ENCODE peak calls at places on chromosome 18, in five cellular contexts. One of them, this sample, is unnamed.

GRCh38 chr18:36179562-36180334 is 7.5 kb upstream of the MOCOS start:
- DNase-seq in HepG2: no peak
- DNase-seq in A549: no peak
- DNase-seq in H1: no peak
- DNase-seq in GM12878: no peak
- DNase-seq in this sample: no peak

GRCh38 chr18:56189615-56190014 is 448.8 kb downstream of the TXNL1 start:
- DNase-seq in HepG2: no peak
- DNase-seq in H1: no peak
- DNase-seq in A549: no peak
- DNase-seq in GM12878: no peak
- DNase-seq in this sample: no peak

GRCh38 chr18:37339701-37340215 is 225.8 kb downstream of the CELF4 start:
- DNase-seq in H1: no peak
- DNase-seq in HepG2: no peak
- DNase-seq in A549: no peak
- DNase-seq in GM12878: no peak
- DNase-seq in this sample: no peak

GRCh38 chr18:61471832-61472406 is 138.7 kb downstream of the CDH20 start:
- DNase-seq in GM12878: no peak
- DNase-seq in A549: no peak
- DNase-seq in HepG2: no peak
- DNase-seq in H1: no peak
- DNase-seq in this sample: no peak

GRCh38 chr18:40577255-40577654 is 1377.8 kb upstream of the PIK3C3 start:
- DNase-seq in GM12878: no peak
- DNase-seq in H1: no peak
- DNase-seq in A549: no peak
- DNase-seq in HepG2: no peak
- DNase-seq in this sample: no peak

GRCh38 chr18:4256786-4257417 is 198.2 kb downstream of the DLGAP1 start:
- DNase-seq in HepG2: no peak
- DNase-seq in A549: no peak
- DNase-seq in H1: no peak
- DNase-seq in GM12878: no peak
- DNase-seq in this sample: no peak

GRCh38 chr18:50429207-50429948 is 54.5 kb downstream of the SKA1 start:
- DNase-seq in GM12878: no peak
- DNase-seq in A549: peak
- DNase-seq in HepG2: peak
- DNase-seq in H1: no peak
- DNase-seq in this sample: no peak

GRCh38 chr18:77304263-77304662 is 54.6 kb downstream of the GALR1 start:
- DNase-seq in A549: no peak
- DNase-seq in GM12878: no peak
- DNase-seq in HepG2: no peak
- DNase-seq in H1: no peak
- DNase-seq in this sample: no peak

GRCh38 chr18:62521082-62521481 is 1.7 kb upstream of the ZCCHC2 start:
- DNase-seq in A549: no peak
- DNase-seq in HepG2: no peak
- DNase-seq in GM12878: no peak
- DNase-seq in H1: no peak
- DNase-seq in this sample: no peak

GRCh38 chr18:37847544-37847943 is 281.9 kb upstream of the CELF4 start:
- DNase-seq in H1: no peak
- DNase-seq in HepG2: no peak
- DNase-seq in GM12878: no peak
- DNase-seq in A549: no peak
- DNase-seq in this sample: no peak

GRCh38 chr18:57466307-57466706 is 31.1 kb downstream of the ONECUT2 start:
- DNase-seq in H1: no peak
- DNase-seq in A549: no peak
- DNase-seq in HepG2: peak
- DNase-seq in GM12878: no peak
- DNase-seq in this sample: no peak

GRCh38 chr18:78936251-78937005 is 43.2 kb upstream of the SALL3 start:
- DNase-seq in HepG2: no peak
- DNase-seq in GM12878: no peak
- DNase-seq in A549: no peak
- DNase-seq in H1: no peak
- DNase-seq in this sample: no peak

GRCh38 chr18:48488388-48488850 is 50.4 kb upstream of the CTIF start:
- DNase-seq in GM12878: no peak
- DNase-seq in HepG2: peak
- DNase-seq in H1: no peak
- DNase-seq in A549: peak
- DNase-seq in this sample: no peak

GRCh38 chr18:77329651-77330050 is 80.0 kb downstream of the GALR1 start:
- DNase-seq in A549: no peak
- DNase-seq in GM12878: no peak
- DNase-seq in HepG2: no peak
- DNase-seq in H1: no peak
- DNase-seq in this sample: no peak

GRCh38 chr18:10838594-10838993 is 310.8 kb downstream of the PIEZO2 start:
- DNase-seq in H1: no peak
- DNase-seq in GM12878: peak
- DNase-seq in HepG2: no peak
- DNase-seq in A549: no peak
- DNase-seq in this sample: no peak

GRCh38 chr18:41624461-41624860 is 330.6 kb upstream of the PIK3C3 start:
- DNase-seq in HepG2: no peak
- DNase-seq in GM12878: no peak
- DNase-seq in A549: no peak
- DNase-seq in H1: no peak
- DNase-seq in this sample: no peak

GRCh38 chr18:74562775-74563174 is 28.5 kb downstream of the CNDP1 start:
- DNase-seq in HepG2: no peak
- DNase-seq in GM12878: no peak
- DNase-seq in H1: no peak
- DNase-seq in A549: no peak
- DNase-seq in this sample: no peak

GRCh38 chr18:75810481-75810880 is 383.0 kb upstream of the SMIM21 start:
- DNase-seq in H1: no peak
- DNase-seq in A549: no peak
- DNase-seq in GM12878: no peak
- DNase-seq in HepG2: no peak
- DNase-seq in this sample: no peak

GRCh38 chr18:79517322-79517721 is 121.6 kb downstream of the NFATC1 start:
- DNase-seq in H1: no peak
- DNase-seq in A549: no peak
- DNase-seq in HepG2: no peak
- DNase-seq in GM12878: no peak
- DNase-seq in this sample: no peak

GRCh38 chr18:55633032-55633431 is 45.0 kb upstream of the TCF4 start:
- DNase-seq in GM12878: no peak
- DNase-seq in A549: no peak
- DNase-seq in H1: no peak
- DNase-seq in HepG2: no peak
- DNase-seq in this sample: no peak

GRCh38 chr18:22703883-22704626 is 229.1 kb upstream of the RBBP8 start:
- DNase-seq in H1: no peak
- DNase-seq in A549: peak
- DNase-seq in GM12878: no peak
- DNase-seq in HepG2: peak
- DNase-seq in this sample: no peak

GRCh38 chr18:62384610-62385097 is 59.5 kb downstream of the TNFRSF11A start:
- DNase-seq in HepG2: no peak
- DNase-seq in A549: peak
- DNase-seq in GM12878: no peak
- DNase-seq in H1: no peak
- DNase-seq in this sample: peak

GRCh38 chr18:62766266-62766665 is 50.9 kb downstream of the PHLPP1 start:
- DNase-seq in A549: no peak
- DNase-seq in GM12878: no peak
- DNase-seq in HepG2: no peak
- DNase-seq in H1: no peak
- DNase-seq in this sample: no peak

GRCh38 chr18:3777719-3778118 is 327.7 kb downstream of the TGIF1 start:
- DNase-seq in A549: no peak
- DNase-seq in GM12878: no peak
- DNase-seq in HepG2: no peak
- DNase-seq in H1: no peak
- DNase-seq in this sample: no peak

GRCh38 chr18:77714716-77715115 is 465.1 kb downstream of the GALR1 start:
- DNase-seq in GM12878: no peak
- DNase-seq in H1: no peak
- DNase-seq in HepG2: no peak
- DNase-seq in A549: no peak
- DNase-seq in this sample: no peak

GRCh38 chr18:34633368-34633767 is 76.7 kb upstream of the DTNA start:
- DNase-seq in H1: no peak
- DNase-seq in HepG2: no peak
- DNase-seq in GM12878: no peak
- DNase-seq in A549: no peak
- DNase-seq in this sample: no peak

GRCh38 chr18:32072321-32072720 is 19.4 kb upstream of the RNF138 start:
- DNase-seq in HepG2: peak
- DNase-seq in H1: no peak
- DNase-seq in A549: no peak
- DNase-seq in GM12878: no peak
- DNase-seq in this sample: no peak
- TF ChIP-seq CTCF in HepG2: peak
- TF ChIP-seq CTCF in H1: no peak
- TF ChIP-seq CTCF in A549: peak
- TF ChIP-seq CTCF in GM12878: peak
- TF ChIP-seq CTCF in this sample: no peak

DNA sequence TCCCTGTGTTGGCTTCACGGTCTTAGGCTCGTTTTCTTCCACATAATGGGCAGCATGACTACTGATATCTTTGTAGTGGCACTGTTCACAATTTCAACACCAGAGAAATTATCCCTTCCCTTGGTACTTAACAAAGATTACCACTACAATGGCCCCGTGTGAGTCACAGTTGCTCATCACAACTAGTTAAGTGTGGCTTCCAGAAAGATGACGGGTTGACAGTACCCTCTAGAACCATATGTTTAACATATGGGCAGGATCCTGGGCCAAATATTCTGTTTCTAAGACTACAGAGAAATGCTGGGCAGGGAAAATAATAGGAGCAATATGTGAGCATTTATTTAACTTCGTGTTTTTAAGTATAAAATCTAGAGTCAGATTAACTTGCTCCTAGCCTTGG is 780.1 kb upstream of the LINC00305 start:
- DNase-seq in GM12878: no peak
- DNase-seq in H1: peak
- DNase-seq in A549: no peak
- DNase-seq in HepG2: no peak
- DNase-seq in this sample: no peak
- TF ChIP-seq USF2 in GM12878: no peak
- TF ChIP-seq USF2 in H1: no peak
- TF ChIP-seq USF2 in A549: no peak
- TF ChIP-seq USF2 in HepG2: no peak
- TF ChIP-seq USF2 in this sample: no peak

DNA sequence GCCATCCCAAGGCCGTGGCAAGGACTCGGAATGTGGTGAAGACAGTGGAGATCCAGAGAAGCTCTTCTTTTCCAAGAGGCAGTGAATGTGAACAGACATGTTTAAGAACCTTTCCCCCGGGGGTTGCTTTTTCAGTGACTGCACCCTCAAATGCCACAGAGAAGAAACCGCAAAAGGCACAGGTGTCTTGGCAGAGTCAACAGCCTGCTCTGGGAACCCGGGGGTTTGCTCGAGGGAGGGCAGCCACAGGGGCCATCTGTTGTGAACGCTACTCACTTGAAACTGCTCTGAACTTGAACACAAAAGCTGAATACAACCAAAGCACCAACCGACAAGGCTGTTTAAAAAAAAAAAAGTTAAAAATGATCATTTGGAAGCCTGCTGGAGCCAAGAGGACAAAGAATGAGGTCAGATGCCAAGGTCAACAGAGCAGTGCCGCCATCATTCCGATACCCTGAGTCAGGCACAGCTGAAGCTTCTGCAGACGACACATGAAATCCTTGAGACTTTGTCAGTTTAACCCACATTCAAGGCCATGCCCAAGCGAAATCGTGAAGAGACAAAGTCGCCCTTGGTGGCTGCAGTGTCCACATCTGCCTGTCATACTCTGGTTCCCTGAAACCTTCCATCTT is 47.4 kb downstream of the PSMG2 start:
- DNase-seq in H1: no peak
- DNase-seq in HepG2: no peak
- DNase-seq in A549: no peak
- DNase-seq in GM12878: peak
- DNase-seq in this sample: no peak
- TF ChIP-seq MAX in H1: no peak
- TF ChIP-seq MAX in HepG2: no peak
- TF ChIP-seq MAX in A549: no peak
- TF ChIP-seq MAX in GM12878: no peak
- TF ChIP-seq MAX in this sample: no peak

GRCh38 chr18:31343454-31343853 is 25.5 kb downstream of the DSG1 start:
- DNase-seq in GM12878: no peak
- DNase-seq in A549: no peak
- DNase-seq in HepG2: no peak
- DNase-seq in H1: no peak
- DNase-seq in this sample: no peak
- TF ChIP-seq CTCF in GM12878: no peak
- TF ChIP-seq CTCF in A549: no peak
- TF ChIP-seq CTCF in HepG2: no peak
- TF ChIP-seq CTCF in H1: no peak
- TF ChIP-seq CTCF in this sample: no peak

GRCh38 chr18:6261938-6262337 is 152.8 kb downstream of the L3MBTL4 start:
- DNase-seq in GM12878: no peak
- DNase-seq in H1: no peak
- DNase-seq in HepG2: no peak
- DNase-seq in A549: no peak
- DNase-seq in this sample: no peak

GRCh38 chr18:6269933-6270332 is 144.8 kb downstream of the L3MBTL4 start:
- DNase-seq in GM12878: no peak
- DNase-seq in H1: no peak
- DNase-seq in A549: no peak
- DNase-seq in HepG2: no peak
- DNase-seq in this sample: no peak

GRCh38 chr18:6270791-6271216 is 143.9 kb downstream of the L3MBTL4 start:
- DNase-seq in GM12878: peak
- DNase-seq in H1: no peak
- DNase-seq in A549: no peak
- DNase-seq in HepG2: no peak
- DNase-seq in this sample: no peak

GRCh38 chr18:6271585-6271984 is 143.1 kb downstream of the L3MBTL4 start:
- DNase-seq in A549: no peak
- DNase-seq in HepG2: no peak
- DNase-seq in H1: no peak
- DNase-seq in GM12878: no peak
- DNase-seq in this sample: no peak

DNA sequence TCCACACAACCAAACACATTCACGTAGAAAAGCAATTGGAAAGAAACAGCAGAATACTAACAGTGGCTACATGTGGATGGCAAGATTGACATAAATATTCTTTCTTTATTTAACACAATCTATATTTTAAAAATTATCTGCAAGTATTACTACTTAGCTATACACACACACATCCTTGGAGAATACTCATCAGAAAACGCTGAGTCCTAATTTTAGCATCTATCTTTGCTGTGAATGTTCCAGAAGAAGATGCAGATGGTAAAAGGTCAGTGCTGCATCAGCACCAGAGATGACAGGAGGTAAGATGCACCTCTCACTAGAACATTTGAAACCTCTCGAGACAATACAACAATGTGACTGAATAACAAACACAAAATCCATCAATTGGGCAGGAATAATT is 148.5 kb downstream of the L3MBTL4 start:
- DNase-seq in A549: no peak
- DNase-seq in H1: no peak
- DNase-seq in GM12878: no peak
- DNase-seq in HepG2: no peak
- DNase-seq in this sample: no peak
- TF ChIP-seq USF2 in A549: no peak
- TF ChIP-seq USF2 in H1: no peak
- TF ChIP-seq USF2 in GM12878: no peak
- TF ChIP-seq USF2 in HepG2: no peak
- TF ChIP-seq USF2 in this sample: no peak